ENCODE peak calls at places on chromosome 16, in eight cellular contexts. D is testis, C is tibial nerve, U is upper lobe of right lung, F is heart right ventricle, O is transverse colon, V is psoas muscle, L is breast epithelium. X is an unnamed sample.

GRCh38 chr16:46853713-46854443 is 22.9 kb upstream of the C16orf87 start:
- DNase-seq in C (peak; percentile 59), F (peak; percentile 76), V (peak; percentile 85), O (peak; percentile 84), U (peak; percentile 88), L (peak; percentile 78), D (peak; percentile 88), X (peak; percentile 11)

GRCh38 chr16:73012341-73012740 is 35.6 kb downstream of the ZFHX3 start:
- DNase-seq in C (no peak), U (no peak), O (no peak), D (no peak), F (no peak), L (no peak), V (no peak), X (no peak)

GRCh38 chr16:2472488-2472864 is 1.4 kb downstream of the NTN3 start:
- DNase-seq in O (no peak), U (no peak), F (no peak), L (no peak), D (no peak), C (no peak), V (no peak), X (no peak)

GRCh38 chr16:12866981-12867551 is 34.3 kb upstream of the SHISA9 start:
- DNase-seq in C (no peak), F (no peak), U (no peak), V (no peak), D (no peak), O (no peak), L (no peak), X (no peak)

GRCh38 chr16:28538733-28539596 is at the start of gene NUPR1:
- DNase-seq in U (peak; percentile 93), F (peak; percentile 97), C (peak; percentile 97), L (peak; percentile 98), V (peak; percentile 97), D (peak; percentile 97), O (peak; percentile 94), X (no peak)

GRCh38 chr16:31348578-31348977 is 6.4 kb upstream of the ITGAX start:
- DNase-seq in V (no peak), F (no peak), D (no peak), U (peak; percentile 51), O (no peak), C (no peak), L (no peak), X (no peak)

GRCh38 chr16:85202631-85203461 is 90.6 kb upstream of the CIBAR2 start:
- DNase-seq in O (peak; percentile 74), F (peak; percentile 85), V (peak; percentile 92), L (no peak), U (no peak), C (no peak), D (peak; percentile 86), X (no peak)

GRCh38 chr16:88768041-88768876 is 16.8 kb downstream of the PIEZO1 start:
- DNase-seq in C (no peak), L (no peak), U (peak; percentile 93), V (no peak), D (no peak), F (no peak), O (peak; percentile 60), X (no peak)

GRCh38 chr16:20938426-20938825 is 37.9 kb downstream of the LYRM1 start:
- DNase-seq in V (no peak), C (no peak), L (no peak), O (no peak), U (no peak), F (no peak), D (no peak), X (no peak)

GRCh38 chr16:73418746-73419145 is 370.8 kb upstream of the ZFHX3 start:
- DNase-seq in L (no peak), F (no peak), V (no peak), C (no peak), U (no peak), D (no peak), O (no peak), X (no peak)

GRCh38 chr16:14307623-14308356 is 236.7 kb downstream of the MRTFB start:
- DNase-seq in V (peak; percentile 84), L (no peak), C (no peak), O (no peak), F (peak; percentile 19), D (no peak), U (no peak), X (no peak)

GRCh38 chr16:13957197-13958078 is 37.5 kb downstream of the ERCC4 start:
- DNase-seq in U (peak; percentile 86), O (peak; percentile 69), L (no peak), C (peak; percentile 48), D (peak; percentile 53), F (peak; percentile 54), V (peak; percentile 80), X (no peak)

GRCh38 chr16:81591538-81591870 is 146.9 kb downstream of the CMIP start:
- DNase-seq in F (no peak), V (no peak), C (no peak), L (no peak), O (no peak), U (no peak), D (no peak), X (no peak)

GRCh38 chr16:2980227-2981176 is at the start of gene PKMYT1:
- DNase-seq in V (peak; percentile 96), U (peak; percentile 96), D (peak; percentile 90), L (peak; percentile 87), C (peak; percentile 78), F (peak; percentile 89), O (peak; percentile 94), X (peak; percentile 89)

GRCh38 chr16:57479422-57480126 is 6.7 kb downstream of the DOK4 start:
- DNase-seq in O (peak; percentile 79), V (peak; percentile 65), F (peak; percentile 73), U (no peak), L (peak; percentile 51), C (no peak), D (no peak), X (no peak)

GRCh38 chr16:48421741-48422140 is 36.5 kb upstream of the SIAH1 start:
- DNase-seq in D (no peak), O (no peak), C (no peak), U (no peak), V (no peak), F (no peak), L (no peak), X (no peak)

GRCh38 chr16:68227850-68228553 is 7.9 kb downstream of the ESRP2 start:
- DNase-seq in O (no peak), F (no peak), D (peak; percentile 8), C (no peak), V (peak; percentile 82), U (no peak), L (no peak), X (no peak)

GRCh38 chr16:75011634-75012307 is 12.9 kb downstream of the ZNRF1 start:
- DNase-seq in U (no peak), C (no peak), L (no peak), F (peak; percentile 38), V (no peak), O (no peak), D (peak; percentile 24), X (peak; percentile 27)

GRCh38 chr16:85206472-85207356 is 94.4 kb upstream of the CIBAR2 start:
- DNase-seq in L (no peak), C (no peak), D (peak; percentile 74), O (peak; percentile 60), U (peak; percentile 75), V (peak; percentile 82), F (peak; percentile 69), X (no peak)

DNA sequence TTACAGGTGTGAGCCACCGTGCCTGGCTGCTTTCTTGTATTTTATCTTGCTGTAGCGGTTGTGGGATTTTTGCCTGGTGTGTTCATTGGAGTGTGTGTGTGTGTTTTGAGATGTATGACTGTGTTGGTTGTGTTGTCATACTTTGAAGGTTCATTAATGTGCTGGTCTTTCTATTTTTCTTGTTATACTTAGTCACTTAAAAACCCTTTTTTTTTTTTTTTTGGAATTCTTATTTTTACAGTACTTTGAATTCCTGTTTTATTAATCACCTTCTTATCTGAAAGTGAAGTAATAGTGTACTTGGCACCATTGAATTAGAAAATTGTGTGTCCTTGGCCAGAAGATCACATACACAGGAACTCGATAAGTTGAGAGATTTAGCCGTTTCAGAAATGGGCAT is 30.2 kb downstream of the TENT4B start:
- DNase-seq in F (no peak), D (no peak), C (no peak), O (no peak), L (no peak), U (no peak), V (no peak), X (no peak)
- H3K27ac ChIP-seq in F (no peak overlapping the region), D (peak overlapping the region; percentile 1), C (no peak overlapping the region), O (no peak overlapping the region), L (no peak overlapping the region), U (no peak overlapping the region), V (no peak overlapping the region), X (no peak overlapping the region)

DNA sequence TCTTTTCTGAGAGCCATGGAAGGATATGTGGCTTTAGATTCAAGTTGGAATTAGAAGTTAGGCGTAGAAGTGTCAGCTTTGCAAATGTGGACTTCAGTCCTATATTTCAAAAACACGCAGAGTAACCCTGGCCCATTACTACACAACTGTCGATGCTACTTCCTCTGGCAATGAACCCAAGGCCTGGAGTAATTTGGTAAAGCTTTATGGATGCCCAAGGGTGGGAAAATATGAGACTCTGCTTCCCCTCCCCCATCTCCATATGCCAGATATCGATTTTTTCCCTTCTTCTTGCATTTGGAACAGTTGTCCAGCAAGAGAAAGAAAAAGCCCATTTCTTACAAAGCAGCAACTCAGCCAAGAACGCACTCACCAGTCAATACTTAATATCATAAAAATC is 2.9 kb upstream of the MAP1LC3B start:
- DNase-seq in O (no peak), V (no peak), D (no peak), C (no peak), U (no peak), F (no peak), L (no peak), X (no peak)
- H3K4me3 ChIP-seq in O (no peak overlapping the region), V (no peak overlapping the region), D (no peak overlapping the region), C (no peak overlapping the region), U (no peak overlapping the region), F (no peak overlapping the region), L (no peak overlapping the region), X (no peak overlapping the region)

GRCh38 chr16:80541306-80541694 is 507 bp downstream of the DYNLRB2 start:
- DNase-seq in V (no peak), D (no peak), U (no peak), L (no peak), C (no peak), F (no peak), O (no peak), X (no peak)
- H3K27ac ChIP-seq in V (no peak overlapping the region), D (peak overlapping the region; percentile 82), U (peak overlapping the region; percentile 81), L (peak overlapping the region; percentile 91), C (no peak overlapping the region), F (no peak overlapping the region), O (peak overlapping the region; percentile 69), X (peak overlapping the region; percentile 69)

GRCh38 chr16:4115941-4116327 is 308 bp downstream of the ADCY9 start:
- DNase-seq in O (no peak), F (no peak), C (no peak), D (no peak), V (no peak), U (no peak), L (no peak), X (no peak)

GRCh38 chr16:4115209-4115940 is 867 bp downstream of the ADCY9 start:
- DNase-seq in L (peak; percentile 55), O (peak; percentile 51), V (peak; percentile 82), C (no peak), F (peak; percentile 34), U (peak; percentile 86), D (peak; percentile 62), X (no peak)

GRCh38 chr16:4113358-4114256 is 2.6 kb downstream of the ADCY9 start:
- DNase-seq in C (no peak), D (no peak), F (no peak), U (no peak), V (peak; percentile 25), O (no peak), L (no peak), X (no peak)

GRCh38 chr16:4116328-4117249 is at the start of gene ADCY9:
- DNase-seq in F (peak; percentile 68), U (peak; percentile 91), V (peak; percentile 90), C (peak; percentile 49), D (peak; percentile 87), O (peak; percentile 82), L (peak; percentile 61), X (peak; percentile 71)

GRCh38 chr16:4114257-4115208 is 1.7 kb downstream of the ADCY9 start:
- DNase-seq in V (peak; percentile 64), O (no peak), D (no peak), L (no peak), U (peak; percentile 66), F (peak; percentile 16), C (no peak), X (no peak)
- H3K4me3 ChIP-seq in V (peak overlapping the region; percentile 83), O (peak overlapping the region; percentile 61), D (peak overlapping the region; percentile 67), L (peak overlapping the region; percentile 93), U (peak overlapping the region; percentile 76), F (peak overlapping the region; percentile 61), C (peak overlapping the region; percentile 51), X (peak overlapping the region; percentile 60)